ENCODE peak calls at places on chromosome 20, in ten cellular contexts. D, M, H, N, T, P, F, I, U and W are unnamed samples.

GRCh38 chr20:16434087-16434664 is 139.1 kb downstream of the KIF16B start:
- DNase-seq in D (peak; percentile 31), M (peak; percentile 32), H (peak; percentile 31), N (peak; percentile 67), T (peak; percentile 18), P (peak; percentile 57), F (peak; percentile 51), I (peak; percentile 32), U (peak; percentile 63), W (peak; percentile 4)

GRCh38 chr20:51275816-51276215 is 252.9 kb upstream of the KCNG1 start:
- DNase-seq in D (no peak), M (no peak), H (no peak), N (no peak), T (peak; percentile 39), P (no peak), F (peak; percentile 82), I (no peak), U (peak; percentile 31), W (no peak)

GRCh38 chr20:21174425-21175239 is 48.8 kb downstream of the KIZ start:
- DNase-seq in D (no peak), M (no peak), H (no peak), N (no peak), T (no peak), P (no peak), F (no peak), I (no peak), U (no peak), W (no peak)

GRCh38 chr20:43969501-43969900 is 54.8 kb downstream of the TOX2 start:
- DNase-seq in D (no peak), M (no peak), H (no peak), N (no peak), T (no peak), P (peak; percentile 77), F (no peak), I (no peak), U (no peak), W (no peak)

GRCh38 chr20:24732599-24732998 is 216.5 kb upstream of the CST7 start:
- DNase-seq in D (no peak), M (no peak), H (no peak), N (no peak), T (no peak), P (no peak), F (no peak), I (no peak), U (no peak), W (no peak)

GRCh38 chr20:13029687-13030510 is 21.1 kb downstream of the SPTLC3 start:
- DNase-seq in D (no peak), M (no peak), H (peak; percentile 68), N (no peak), T (peak; percentile 84), P (no peak), F (peak; percentile 92), I (peak; percentile 51), U (peak; percentile 98), W (peak; percentile 92)

GRCh38 chr20:278607-279571 is 11.7 kb downstream of the C20orf96 start:
- DNase-seq in D (peak; percentile 52), M (peak; percentile 33), H (no peak), N (peak; percentile 33), T (no peak), P (no peak), F (no peak), I (peak; percentile 61), U (peak; percentile 85), W (no peak)

GRCh38 chr20:61332016-61332975 is 80.2 kb downstream of the CDH4 start:
- DNase-seq in D (no peak), M (no peak), H (no peak), N (no peak), T (no peak), P (no peak), F (no peak), I (no peak), U (peak; percentile 13), W (no peak)

GRCh38 chr20:41509801-41510200 is 108.4 kb downstream of the CHD6 start:
- DNase-seq in D (peak; percentile 18), M (peak; percentile 31), H (peak; percentile 31), N (no peak), T (peak; percentile 69), P (no peak), F (peak; percentile 55), I (peak; percentile 59), U (peak; percentile 62), W (no peak)

GRCh38 chr20:41510847-41511453 is 107.2 kb downstream of the CHD6 start:
- DNase-seq in D (no peak), M (no peak), H (peak; percentile 51), N (no peak), T (no peak), P (no peak), F (no peak), I (no peak), U (no peak), W (no peak)

GRCh38 chr20:41513829-41514228 is 104.3 kb downstream of the CHD6 start:
- DNase-seq in D (no peak), M (no peak), H (no peak), N (no peak), T (no peak), P (no peak), F (no peak), I (no peak), U (no peak), W (no peak)

GRCh38 chr20:41510224-41510623 is 108.0 kb downstream of the CHD6 start:
- DNase-seq in D (no peak), M (no peak), H (no peak), N (no peak), T (no peak), P (no peak), F (no peak), I (peak; percentile 33), U (no peak), W (no peak)

DNA sequence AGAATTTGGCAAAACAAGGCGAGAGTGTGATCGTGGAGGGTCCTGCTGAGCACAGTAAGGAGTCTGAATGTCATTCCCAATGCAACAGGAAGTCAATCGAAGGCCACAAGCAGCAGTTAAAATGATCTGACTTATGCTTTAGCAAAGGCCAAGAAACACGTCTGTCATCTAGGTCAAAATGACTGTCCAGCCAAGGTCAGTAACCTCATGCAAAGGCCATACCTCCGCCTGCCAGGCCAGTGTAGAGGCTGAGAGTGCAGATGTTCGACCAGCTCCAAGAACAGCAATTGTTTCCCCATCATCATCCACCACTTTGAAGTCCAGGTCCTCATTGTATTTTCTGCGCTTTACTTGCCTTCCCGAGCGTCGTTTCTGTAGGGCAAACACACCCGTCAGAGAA is 105.6 kb downstream of the CHD6 start:
- DNase-seq in D (no peak), M (no peak), H (no peak), N (no peak), T (no peak), P (no peak), F (no peak), I (peak; percentile 26), U (peak; percentile 21), W (no peak)
- H3K4me3 ChIP-seq in D (no peak overlapping the region), M (no peak overlapping the region), H (no peak overlapping the region), N (no peak overlapping the region), T (no peak overlapping the region), P (no peak overlapping the region), F (no peak overlapping the region), I (no peak overlapping the region), U (no peak overlapping the region), W (no peak overlapping the region)

GRCh38 chr20:47786763-47787107 is 1.5 kb upstream of the SULF2 start:
- DNase-seq in D (no peak), M (no peak), H (no peak), N (no peak), T (no peak), P (no peak), F (no peak), I (no peak), U (no peak), W (no peak)
- H3K4me3 ChIP-seq in D (peak overlapping the region; percentile 55), M (peak overlapping the region; percentile 49), H (no peak overlapping the region), N (no peak overlapping the region), T (no peak overlapping the region), P (peak overlapping the region; percentile 59), F (no peak overlapping the region), I (no peak overlapping the region), U (peak overlapping the region; percentile 50), W (no peak overlapping the region)

GRCh38 chr20:31871602-31871954 is 1.1 kb downstream of the TTLL9 start:
- DNase-seq in D (no peak), M (no peak), H (no peak), N (no peak), T (no peak), P (no peak), F (no peak), I (no peak), U (no peak), W (peak; percentile 8)

GRCh38 chr20:31868853-31869672 is 1.3 kb downstream of the DUSP15 start:
- DNase-seq in D (no peak), M (no peak), H (no peak), N (no peak), T (no peak), P (no peak), F (no peak), I (no peak), U (no peak), W (no peak)

GRCh38 chr20:31870703-31871601 is 518 bp downstream of the TTLL9 start:
- DNase-seq in D (peak; percentile 37), M (no peak), H (peak; percentile 64), N (no peak), T (no peak), P (no peak), F (no peak), I (peak; percentile 38), U (no peak), W (no peak)

GRCh38 chr20:31869673-31869941 is 720 bp downstream of the DUSP15 start:
- DNase-seq in D (no peak), M (no peak), H (no peak), N (no peak), T (no peak), P (no peak), F (no peak), I (no peak), U (no peak), W (no peak)

DNA sequence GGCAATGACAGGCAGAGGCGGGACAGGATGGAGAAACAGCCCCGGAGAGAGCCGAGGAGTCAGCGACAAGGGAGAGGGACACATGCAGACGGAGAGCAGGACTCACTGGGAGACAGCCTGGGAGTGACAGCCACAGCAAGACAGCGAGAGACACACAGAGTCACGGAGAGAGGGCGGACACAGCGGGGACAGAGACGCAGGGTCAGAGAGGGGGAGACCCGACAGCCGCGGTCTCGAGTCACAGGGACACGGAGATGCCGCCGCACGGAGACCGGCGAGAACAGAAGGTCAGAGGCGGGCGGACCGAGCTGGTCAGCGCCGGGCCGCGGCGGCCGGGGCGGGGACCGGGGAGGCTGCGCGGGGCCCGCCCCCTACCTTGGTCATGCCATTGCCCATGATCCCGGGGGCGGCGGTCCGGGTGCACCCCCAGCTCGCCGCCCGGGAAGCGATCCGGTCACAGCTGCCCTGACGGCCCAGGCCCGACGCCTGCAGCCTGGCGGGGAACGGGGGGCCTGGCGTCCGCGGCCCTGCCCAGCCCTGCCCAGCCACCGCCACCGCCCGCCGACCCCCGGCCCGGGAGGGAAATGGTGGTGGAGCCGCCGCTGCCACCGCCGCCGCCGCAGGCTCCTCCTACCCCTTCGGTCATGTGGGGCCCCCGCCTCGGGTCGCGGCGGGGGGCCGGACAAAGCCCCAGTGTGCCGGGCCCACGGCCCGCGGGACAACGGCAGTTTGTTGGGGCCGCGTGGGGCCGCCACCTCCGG is at the start of the genes DUSP15 and TTLL9:
- DNase-seq in D (peak; percentile 53), M (peak; percentile 31), H (peak; percentile 9), N (peak; percentile 75), T (no peak), P (peak; percentile 61), F (no peak), I (peak; percentile 70), U (no peak), W (peak; percentile 47)
- H3K4me3 ChIP-seq in D (peak within 1 kb of the TSS; percentile 46), M (peak within 1 kb of the TSS; percentile 72), H (peak within 1 kb of the TSS; percentile 35), N (peak within 1 kb of the TSS; percentile 74), T (peak within 1 kb of the TSS; percentile 42), P (peak within 1 kb of the TSS; percentile 70), F (peak within 1 kb of the TSS; percentile 12), I (peak within 1 kb of the TSS; percentile 92), U (peak within 1 kb of the TSS; percentile 46), W (peak within 1 kb of the TSS; percentile 54)

DNA sequence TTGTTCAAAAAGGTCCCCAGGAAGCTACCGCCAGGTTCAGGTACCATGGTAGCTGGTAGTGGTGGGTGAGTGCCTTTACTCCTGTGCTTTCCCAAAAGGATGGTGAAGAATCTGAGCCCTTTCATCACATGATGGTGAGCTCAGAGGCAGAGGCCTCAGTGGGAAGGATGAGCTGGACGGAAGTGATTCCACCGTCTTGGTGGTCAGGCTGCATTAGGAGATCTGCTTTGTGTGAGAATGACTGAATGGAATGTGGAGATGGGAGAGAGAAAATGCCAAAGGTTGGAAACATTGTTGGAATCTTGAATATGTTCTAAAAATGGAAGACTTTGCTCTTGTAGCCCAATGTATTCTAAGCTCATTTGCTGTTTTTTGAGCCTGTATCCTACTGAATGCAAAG is 108.1 kb upstream of the SCP2D1 start:
- DNase-seq in D (no peak), M (no peak), H (no peak), N (no peak), T (peak; percentile 97), P (no peak), F (peak; percentile 93), I (no peak), U (peak; percentile 91), W (peak; percentile 56)
- H3K4me3 ChIP-seq in D (no peak overlapping the region), M (no peak overlapping the region), H (no peak overlapping the region), N (no peak overlapping the region), T (no peak overlapping the region), P (no peak overlapping the region), F (no peak overlapping the region), I (no peak overlapping the region), U (no peak overlapping the region), W (no peak overlapping the region)